ENCODE peak calls at places on chromosomes 3 and 15, in five cellular contexts. B is upper lobe of right lung, N is Panc1, K is H1, T is endothelial cell of umbilical vein. M is an unnamed sample.
A peak's percentile ranks its signal among the peaks of the same experiment; 100 is the strongest.

GRCh38 chr3:9110802-9111201 is 138.6 kb downstream of the SRGAP3 start:
- DNase-seq in B (no peak), T (no peak), K (no peak), N (no peak), M (no peak)

GRCh38 chr3:40829876-40830275 is 305.1 kb downstream of the ZNF621 start:
- DNase-seq in T (no peak), B (no peak), K (no peak), N (no peak), M (no peak)

GRCh38 chr3:53187430-53187829 is 26.4 kb downstream of the PRKCD start:
- DNase-seq in K (no peak), T (no peak), B (no peak), N (no peak), M (peak; percentile 30)

GRCh38 chr3:83934208-83935150 is 1024.3 kb upstream of the CADM2 start:
- DNase-seq in B (no peak), T (no peak), K (no peak), N (no peak), M (no peak)

GRCh38 chr3:157248590-157249425 is 88.9 kb upstream of the CCNL1 start:
- DNase-seq in K (no peak), B (no peak), N (peak; percentile 33), T (peak; percentile 94), M (no peak)

GRCh38 chr15:90225047-90225446 is 8.7 kb downstream of the CIB1 start:
- DNase-seq in B (no peak), K (no peak), T (no peak), N (no peak), M (no peak)

GRCh38 chr15:38283010-38283409 is 30.4 kb downstream of the SPRED1 start:
- DNase-seq in K (no peak), N (no peak), B (no peak), T (no peak), M (no peak)

GRCh38 chr3:139173372-139174108 is 128.8 kb upstream of the PRR23C start:
- DNase-seq in B (no peak), K (no peak), N (peak; percentile 8), T (peak; percentile 41), M (no peak)

GRCh38 chr3:127959873-127960272 is 44.8 kb downstream of the KBTBD12 start:
- DNase-seq in T (peak; percentile 31), K (no peak), B (no peak), N (no peak), M (no peak)

GRCh38 chr3:137204409-137204808 is 246.6 kb downstream of the IL20RB start:
- DNase-seq in N (no peak), K (no peak), B (no peak), T (no peak), M (no peak)

GRCh38 chr15:59685737-59686297 is 3.3 kb downstream of the BNIP2 start:
- DNase-seq in B (no peak), T (peak; percentile 90), K (no peak), N (no peak), M (no peak)

GRCh38 chr3:161221881-161222600 is 930 bp downstream of the NMD3 start:
- DNase-seq in B (no peak), T (peak; percentile 42), K (no peak), N (no peak), M (peak; percentile 68)

GRCh38 chr3:119331661-119332060 is 37.5 kb downstream of the ARHGAP31 start:
- DNase-seq in B (no peak), T (no peak), N (no peak), K (no peak), M (no peak)

GRCh38 chr3:134903840-134904239 is 108.8 kb downstream of the EPHB1 start:
- DNase-seq in B (no peak), N (no peak), K (no peak), T (no peak), M (no peak)

GRCh38 chr3:62805578-62805977 is 69.6 kb downstream of the CADPS start:
- DNase-seq in K (no peak), B (no peak), N (no peak), T (no peak), M (no peak)

GRCh38 chr3:18076301-18076700 is 333.9 kb upstream of the TBC1D5 start:
- DNase-seq in B (no peak), T (no peak), K (no peak), N (no peak), M (no peak)

GRCh38 chr3:108861401-108861800 is 38.8 kb downstream of the TRAT1 start:
- DNase-seq in T (no peak), B (no peak), N (no peak), K (no peak), M (no peak)

GRCh38 chr15:89118481-89118989 is 30.3 kb downstream of the ABHD2 start:
- DNase-seq in B (no peak), K (no peak), N (no peak), T (peak; percentile 64), M (no peak)

GRCh38 chr15:99076555-99077308 is 28.1 kb upstream of the SYNM start:
- DNase-seq in B (peak; percentile 55), K (peak; percentile 38), T (peak; percentile 73), N (peak; percentile 83), M (no peak)

GRCh38 chr15:67108122-67108871 is 42.9 kb downstream of the SMAD3 start:
- DNase-seq in T (no peak), K (no peak), B (no peak), N (no peak), M (no peak)

GRCh38 chr3:101995371-101996046 is 146.2 kb downstream of the NFKBIZ start:
- DNase-seq in N (no peak), T (no peak), K (no peak), B (no peak), M (no peak)

GRCh38 chr3:129739613-129740012 is 133.1 kb upstream of the PLXND1 start:
- DNase-seq in N (no peak), B (no peak), T (no peak), K (no peak), M (no peak)

GRCh38 chr3:98612587-98612986 is 19.2 kb upstream of the CPOX start:
- DNase-seq in K (peak; percentile 38), N (no peak), B (no peak), T (no peak), M (no peak)

GRCh38 chr15:60477991-60478632 is 830 bp downstream of the ICE2 start:
- DNase-seq in T (peak; percentile 89), K (no peak), B (no peak), N (no peak), M (no peak)

GRCh38 chr3:71389191-71389590 is 194.3 kb downstream of the FOXP1 start:
- DNase-seq in N (no peak), T (no peak), K (no peak), B (no peak), M (no peak)

GRCh38 chr15:96326551-96327154 is 3.8 kb upstream of the NR2F2 start:
- DNase-seq in K (no peak), B (peak; percentile 78), N (no peak), T (peak; percentile 70), M (peak; percentile 82)

GRCh38 chr3:143934791-143935190 is 36.8 kb upstream of the DIPK2A start:
- DNase-seq in K (no peak), B (no peak), T (no peak), N (no peak), M (no peak)

GRCh38 chr3:50262778-50263177 is 6.2 kb upstream of the SEMA3B start:
- DNase-seq in K (no peak), T (no peak), N (no peak), B (no peak), M (no peak)
- H3K4me3 ChIP-seq in K (no peak overlapping the region), T (no peak overlapping the region), N (no peak overlapping the region), B (no peak overlapping the region), M (no peak overlapping the region)

DNA sequence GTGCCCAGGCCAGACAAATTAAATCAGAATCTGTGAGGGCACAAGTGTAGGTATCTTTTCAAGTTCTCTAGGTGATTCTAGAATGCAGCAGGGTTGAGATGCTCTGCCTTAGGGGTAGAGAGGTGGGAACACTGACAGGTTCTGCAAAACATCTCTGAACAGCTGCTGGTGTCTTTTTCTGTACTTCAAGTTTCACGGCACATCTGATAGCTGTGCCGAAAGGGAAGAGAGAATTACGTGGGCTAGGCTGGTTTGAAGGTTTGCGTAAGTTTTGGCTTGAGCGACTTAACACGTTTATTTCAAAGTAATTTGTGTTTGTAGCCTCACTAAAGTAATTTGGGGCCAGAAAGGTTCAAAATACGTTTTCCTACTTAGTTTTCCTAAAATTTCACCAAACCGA is 22.5 kb downstream of the PXK start:
- DNase-seq in N (no peak), B (no peak), T (no peak), K (no peak), M (no peak)
- H3K4me3 ChIP-seq in N (no peak overlapping the region), B (no peak overlapping the region), T (no peak overlapping the region), K (no peak overlapping the region), M (no peak overlapping the region)

GRCh38 chr15:69994429-69995201 is 103.1 kb downstream of the TLE3 start:
- DNase-seq in B (no peak), T (no peak), K (no peak), N (no peak), M (no peak)
- H3K4me3 ChIP-seq in B (no peak overlapping the region), T (no peak overlapping the region), K (no peak overlapping the region), N (no peak overlapping the region), M (no peak overlapping the region)

DNA sequence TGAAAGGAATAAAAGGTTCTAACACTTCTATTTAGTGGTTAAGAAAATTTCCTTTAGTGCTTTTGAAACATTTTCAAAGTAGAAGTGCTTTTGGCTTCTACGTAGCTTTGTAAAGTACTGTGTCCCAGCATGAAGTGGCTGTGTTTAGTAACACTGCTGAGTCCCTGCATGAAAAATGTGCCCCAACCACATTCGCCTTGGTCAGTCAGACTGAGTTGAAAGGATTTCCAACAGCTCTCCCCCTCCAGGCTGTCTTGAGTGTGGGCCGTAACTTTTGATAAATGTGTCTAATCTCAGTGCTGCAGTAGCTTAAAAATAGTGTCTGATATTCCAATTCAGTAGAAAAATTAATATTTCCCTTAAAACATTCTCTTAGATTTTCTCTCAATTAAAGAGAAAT is 115.0 kb downstream of the NR1D2 start:
- DNase-seq in N (no peak), K (no peak), T (no peak), B (no peak), M (no peak)
- H3K4me3 ChIP-seq in N (no peak overlapping the region), K (no peak overlapping the region), T (no peak overlapping the region), B (no peak overlapping the region), M (no peak overlapping the region)

GRCh38 chr15:75651810-75652543 is 4.3 kb downstream of the SNX33 start:
- DNase-seq in K (no peak), N (no peak), T (no peak), B (no peak), M (no peak)
- H3K4me3 ChIP-seq in K (no peak overlapping the region), N (peak overlapping the region; percentile 14), T (no peak overlapping the region), B (peak overlapping the region; percentile 90), M (peak overlapping the region; percentile 96)

GRCh38 chr3:174442317-174442682 is 416.8 kb upstream of the NAALADL2 start:
- DNase-seq in N (no peak), B (no peak), T (no peak), K (no peak), M (no peak)
- H3K4me3 ChIP-seq in N (peak overlapping the region; percentile 68), B (peak overlapping the region; percentile 74), T (peak overlapping the region; percentile 74), K (peak overlapping the region; percentile 88), M (peak overlapping the region; percentile 87)

GRCh38 chr3:123583563-123583962 is 1.3 kb downstream of the HACD2 start:
- DNase-seq in T (no peak), N (no peak), K (no peak), B (no peak), M (no peak)
- H3K4me3 ChIP-seq in T (no peak overlapping the region), N (peak overlapping the region; percentile 98), K (peak overlapping the region; percentile 82), B (peak overlapping the region; percentile 83), M (no peak overlapping the region)

GRCh38 chr3:61704807-61705206 is 143.4 kb downstream of the PTPRG start:
- DNase-seq in K (no peak), N (no peak), B (no peak), T (no peak), M (no peak)
- H3K4me3 ChIP-seq in K (peak overlapping the region; percentile 15), N (no peak overlapping the region), B (no peak overlapping the region), T (no peak overlapping the region), M (no peak overlapping the region)

GRCh38 chr3:151578495-151578894 is 117.6 kb upstream of the IGSF10 start:
- DNase-seq in K (no peak), N (no peak), B (no peak), T (no peak), M (no peak)
- H3K4me3 ChIP-seq in K (no peak overlapping the region), N (no peak overlapping the region), B (no peak overlapping the region), T (no peak overlapping the region), M (no peak overlapping the region)